ENCODE peak calls at places on chromosomes 12 and 14, in five cellular contexts. One of them, this sample, is unnamed.

GRCh38 chr12:65526311-65526710 is 247.8 kb downstream of the MSRB3 start:
- DNase-seq in endothelial cell of umbilical vein: no peak
- DNase-seq in sigmoid colon: no peak
- DNase-seq in prostate gland: no peak
- DNase-seq in K562: no peak
- DNase-seq in this sample: no peak

GRCh38 chr12:116693259-116694227 is 44.3 kb downstream of the SPRING1 start:
- DNase-seq in sigmoid colon: no peak
- DNase-seq in prostate gland: no peak
- DNase-seq in endothelial cell of umbilical vein: no peak
- DNase-seq in K562: peak; percentile 20
- DNase-seq in this sample: peak; percentile 61

GRCh38 chr12:130075497-130076076 is 86.7 kb upstream of the FZD10 start:
- DNase-seq in prostate gland: no peak
- DNase-seq in K562: no peak
- DNase-seq in endothelial cell of umbilical vein: no peak
- DNase-seq in sigmoid colon: no peak
- DNase-seq in this sample: no peak

GRCh38 chr12:103840399-103840880 is 594 bp downstream of the NT5DC3 start:
- DNase-seq in endothelial cell of umbilical vein: peak; percentile 14
- DNase-seq in K562: peak; percentile 40
- DNase-seq in prostate gland: no peak
- DNase-seq in sigmoid colon: no peak
- DNase-seq in this sample: peak; percentile 21

GRCh38 chr14:59919582-59920377 is at the start of gene LRRC9:
- DNase-seq in endothelial cell of umbilical vein: no peak
- DNase-seq in sigmoid colon: no peak
- DNase-seq in prostate gland: peak; percentile 35
- DNase-seq in K562: peak; percentile 17
- DNase-seq in this sample: peak; percentile 14

GRCh38 chr14:34035177-34035933 is 84.5 kb upstream of the EGLN3 start:
- DNase-seq in sigmoid colon: no peak
- DNase-seq in prostate gland: peak; percentile 41
- DNase-seq in endothelial cell of umbilical vein: no peak
- DNase-seq in K562: no peak
- DNase-seq in this sample: peak; percentile 65

GRCh38 chr12:100267603-100268281 is 765 bp downstream of the SCYL2 start:
- DNase-seq in K562: no peak
- DNase-seq in prostate gland: peak; percentile 17
- DNase-seq in endothelial cell of umbilical vein: peak; percentile 51
- DNase-seq in sigmoid colon: no peak
- DNase-seq in this sample: no peak

GRCh38 chr12:1443421-1444141 is 150.8 kb downstream of the FBXL14 start:
- DNase-seq in prostate gland: no peak
- DNase-seq in sigmoid colon: peak; percentile 65
- DNase-seq in endothelial cell of umbilical vein: no peak
- DNase-seq in K562: no peak
- DNase-seq in this sample: no peak

GRCh38 chr14:104794641-104795467 is 694 bp downstream of the AKT1 start:
- DNase-seq in prostate gland: no peak
- DNase-seq in sigmoid colon: no peak
- DNase-seq in endothelial cell of umbilical vein: peak; percentile 30
- DNase-seq in K562: peak; percentile 66
- DNase-seq in this sample: peak; percentile 50

GRCh38 chr12:42759622-42760273 is 170.2 kb upstream of the PRICKLE1 start:
- DNase-seq in endothelial cell of umbilical vein: no peak
- DNase-seq in prostate gland: peak; percentile 76
- DNase-seq in sigmoid colon: peak; percentile 91
- DNase-seq in K562: no peak
- DNase-seq in this sample: peak; percentile 35

GRCh38 chr14:65103150-65103760 is 938 bp upstream of the MAX start:
- DNase-seq in K562: no peak
- DNase-seq in prostate gland: no peak
- DNase-seq in endothelial cell of umbilical vein: no peak
- DNase-seq in sigmoid colon: no peak
- DNase-seq in this sample: no peak

GRCh38 chr12:130086777-130087176 is 75.5 kb upstream of the FZD10 start:
- DNase-seq in prostate gland: no peak
- DNase-seq in sigmoid colon: no peak
- DNase-seq in endothelial cell of umbilical vein: no peak
- DNase-seq in K562: no peak
- DNase-seq in this sample: no peak

GRCh38 chr14:69716483-69717187 is 50.3 kb upstream of the SRSF5 start:
- DNase-seq in K562: no peak
- DNase-seq in prostate gland: no peak
- DNase-seq in sigmoid colon: no peak
- DNase-seq in endothelial cell of umbilical vein: peak; percentile 87
- DNase-seq in this sample: peak; percentile 28

GRCh38 chr12:70709022-70709421 is 71.8 kb upstream of the PTPRB start:
- DNase-seq in endothelial cell of umbilical vein: no peak
- DNase-seq in K562: no peak
- DNase-seq in sigmoid colon: no peak
- DNase-seq in prostate gland: no peak
- DNase-seq in this sample: no peak

GRCh38 chr14:35380794-35381193 is 23.8 kb downstream of the NFKBIA start:
- DNase-seq in prostate gland: no peak
- DNase-seq in endothelial cell of umbilical vein: no peak
- DNase-seq in sigmoid colon: no peak
- DNase-seq in K562: no peak
- DNase-seq in this sample: peak; percentile 78

GRCh38 chr14:55427439-55427838 is 13.0 kb downstream of the TBPL2 start:
- DNase-seq in sigmoid colon: no peak
- DNase-seq in prostate gland: no peak
- DNase-seq in K562: peak; percentile 30
- DNase-seq in endothelial cell of umbilical vein: no peak
- DNase-seq in this sample: no peak

GRCh38 chr12:131904346-131904745 is 9.9 kb downstream of the ULK1 start:
- DNase-seq in sigmoid colon: no peak
- DNase-seq in prostate gland: no peak
- DNase-seq in endothelial cell of umbilical vein: no peak
- DNase-seq in K562: no peak
- DNase-seq in this sample: no peak

GRCh38 chr12:70246580-70246979 is 3.3 kb downstream of the CNOT2 start:
- DNase-seq in endothelial cell of umbilical vein: no peak
- DNase-seq in K562: no peak
- DNase-seq in prostate gland: no peak
- DNase-seq in sigmoid colon: no peak
- DNase-seq in this sample: no peak

GRCh38 chr12:95634622-95635621 is 83.6 kb upstream of the USP44 start:
- DNase-seq in K562: no peak
- DNase-seq in sigmoid colon: no peak
- DNase-seq in prostate gland: no peak
- DNase-seq in endothelial cell of umbilical vein: peak; percentile 100
- DNase-seq in this sample: peak; percentile 80

GRCh38 chr14:103568952-103569351 is 6.2 kb downstream of the COA8 start:
- DNase-seq in prostate gland: no peak
- DNase-seq in sigmoid colon: no peak
- DNase-seq in endothelial cell of umbilical vein: peak; percentile 63
- DNase-seq in K562: no peak
- DNase-seq in this sample: no peak

GRCh38 chr14:104885973-104886689 is 21.1 kb downstream of the CEP170B start:
- DNase-seq in K562: no peak
- DNase-seq in endothelial cell of umbilical vein: no peak
- DNase-seq in sigmoid colon: no peak
- DNase-seq in prostate gland: no peak
- DNase-seq in this sample: peak; percentile 7

GRCh38 chr12:93813972-93814821 is 137.0 kb downstream of the CRADD start:
- DNase-seq in prostate gland: peak; percentile 93
- DNase-seq in sigmoid colon: peak; percentile 97
- DNase-seq in endothelial cell of umbilical vein: peak; percentile 74
- DNase-seq in K562: peak; percentile 13
- DNase-seq in this sample: peak; percentile 59

GRCh38 chr12:2051700-2052625 is 824 bp upstream of the CACNA1C start:
- DNase-seq in K562: no peak
- DNase-seq in prostate gland: no peak
- DNase-seq in sigmoid colon: no peak
- DNase-seq in endothelial cell of umbilical vein: no peak
- DNase-seq in this sample: no peak

GRCh38 chr14:24952851-24953666 is 96.9 kb downstream of the STXBP6 start:
- DNase-seq in K562: no peak
- DNase-seq in sigmoid colon: no peak
- DNase-seq in prostate gland: no peak
- DNase-seq in endothelial cell of umbilical vein: no peak
- DNase-seq in this sample: no peak

GRCh38 chr12:111024205-111024794 is 103.9 kb upstream of the MYL2 start:
- DNase-seq in sigmoid colon: peak; percentile 71
- DNase-seq in prostate gland: peak; percentile 68
- DNase-seq in K562: peak; percentile 78
- DNase-seq in endothelial cell of umbilical vein: peak; percentile 30
- DNase-seq in this sample: peak; percentile 48

GRCh38 chr12:38880288-38880687 is 25.1 kb downstream of the CPNE8 start:
- DNase-seq in K562: no peak
- DNase-seq in prostate gland: no peak
- DNase-seq in endothelial cell of umbilical vein: no peak
- DNase-seq in sigmoid colon: no peak
- DNase-seq in this sample: no peak

GRCh38 chr12:127165567-127166392 is 1101.2 kb upstream of the TMEM132C start:
- DNase-seq in endothelial cell of umbilical vein: no peak
- DNase-seq in K562: peak; percentile 91
- DNase-seq in sigmoid colon: peak; percentile 77
- DNase-seq in prostate gland: peak; percentile 70
- DNase-seq in this sample: peak; percentile 88
- TF ChIP-seq POLR2AphosphoS5 in endothelial cell of umbilical vein: no peak
- TF ChIP-seq POLR2AphosphoS5 in K562: no peak
- TF ChIP-seq POLR2AphosphoS5 in sigmoid colon: peak; percentile 26
- TF ChIP-seq POLR2AphosphoS5 in prostate gland: no peak
- TF ChIP-seq POLR2AphosphoS5 in this sample: peak; percentile 30

GRCh38 chr12:55707841-55708694 is at the start of gene ITGA7:
- DNase-seq in prostate gland: peak; percentile 39
- DNase-seq in endothelial cell of umbilical vein: no peak
- DNase-seq in sigmoid colon: peak; percentile 92
- DNase-seq in K562: peak; percentile 86
- DNase-seq in this sample: peak; percentile 75
- H3K27ac ChIP-seq in prostate gland: peak within 1 kb of the TSS; percentile 65
- H3K27ac ChIP-seq in endothelial cell of umbilical vein: no peak within 1 kb of the TSS
- H3K27ac ChIP-seq in sigmoid colon: peak within 1 kb of the TSS; percentile 100
- H3K27ac ChIP-seq in K562: no peak within 1 kb of the TSS
- H3K27ac ChIP-seq in this sample: peak within 1 kb of the TSS; percentile 84

DNA sequence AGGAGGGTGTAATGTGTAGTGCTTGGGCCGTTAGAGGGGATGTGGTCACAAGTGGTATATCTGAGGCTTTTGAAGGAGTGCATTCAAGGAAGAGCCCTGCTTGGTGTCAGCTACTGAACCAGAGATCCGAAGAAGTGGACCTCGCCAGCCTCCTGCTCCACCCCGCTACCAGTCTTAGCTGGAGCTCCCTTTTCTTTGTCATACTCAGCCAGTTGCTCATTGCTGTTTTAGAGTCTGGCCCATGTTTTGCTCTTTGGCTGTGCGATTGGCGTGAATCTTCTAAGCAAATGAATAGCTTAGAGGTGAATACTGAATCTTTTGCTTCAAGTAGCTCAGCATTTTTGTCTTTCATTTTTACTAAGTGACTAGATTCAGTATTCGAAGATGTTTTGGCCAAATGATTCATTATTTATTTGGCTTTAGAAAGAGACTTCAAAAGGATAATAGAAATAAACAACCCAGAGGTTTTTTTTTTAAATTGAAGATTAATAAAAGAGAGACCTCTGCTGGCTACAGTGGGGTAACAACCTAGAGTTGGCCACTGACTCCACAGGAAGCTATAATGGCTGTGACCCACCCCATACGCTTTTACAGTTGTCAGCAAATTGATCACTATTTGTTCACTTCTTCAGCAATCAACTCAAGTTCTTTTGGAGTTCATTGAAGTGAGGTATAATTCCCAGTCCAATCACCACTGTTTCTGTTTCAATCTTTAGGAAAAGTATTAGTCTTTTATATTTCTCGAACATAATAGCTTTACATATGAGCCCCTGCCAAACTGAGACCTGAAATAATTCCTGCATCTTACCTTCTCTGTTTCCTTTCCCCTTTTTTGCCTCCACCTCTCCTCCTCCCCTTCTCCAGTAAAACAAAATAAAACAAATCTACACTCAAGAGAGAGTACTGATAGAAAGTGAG is 19.9 kb downstream of the CDKN1B start:
- DNase-seq in sigmoid colon: no peak
- DNase-seq in prostate gland: no peak
- DNase-seq in endothelial cell of umbilical vein: peak; percentile 67
- DNase-seq in K562: peak; percentile 43
- DNase-seq in this sample: peak; percentile 46
- TF ChIP-seq POLR2AphosphoS5 in sigmoid colon: peak; percentile 11
- TF ChIP-seq POLR2AphosphoS5 in prostate gland: no peak
- TF ChIP-seq POLR2AphosphoS5 in endothelial cell of umbilical vein: no peak
- TF ChIP-seq POLR2AphosphoS5 in K562: no peak
- TF ChIP-seq POLR2AphosphoS5 in this sample: no peak

GRCh38 chr14:53192023-53192422 is 38.9 kb upstream of the DDHD1 start:
- DNase-seq in K562: no peak
- DNase-seq in endothelial cell of umbilical vein: no peak
- DNase-seq in prostate gland: no peak
- DNase-seq in sigmoid colon: no peak
- DNase-seq in this sample: no peak
- H3K27ac ChIP-seq in K562: no peak overlapping the region
- H3K27ac ChIP-seq in endothelial cell of umbilical vein: no peak overlapping the region
- H3K27ac ChIP-seq in prostate gland: no peak overlapping the region
- H3K27ac ChIP-seq in sigmoid colon: no peak overlapping the region
- H3K27ac ChIP-seq in this sample: no peak overlapping the region

DNA sequence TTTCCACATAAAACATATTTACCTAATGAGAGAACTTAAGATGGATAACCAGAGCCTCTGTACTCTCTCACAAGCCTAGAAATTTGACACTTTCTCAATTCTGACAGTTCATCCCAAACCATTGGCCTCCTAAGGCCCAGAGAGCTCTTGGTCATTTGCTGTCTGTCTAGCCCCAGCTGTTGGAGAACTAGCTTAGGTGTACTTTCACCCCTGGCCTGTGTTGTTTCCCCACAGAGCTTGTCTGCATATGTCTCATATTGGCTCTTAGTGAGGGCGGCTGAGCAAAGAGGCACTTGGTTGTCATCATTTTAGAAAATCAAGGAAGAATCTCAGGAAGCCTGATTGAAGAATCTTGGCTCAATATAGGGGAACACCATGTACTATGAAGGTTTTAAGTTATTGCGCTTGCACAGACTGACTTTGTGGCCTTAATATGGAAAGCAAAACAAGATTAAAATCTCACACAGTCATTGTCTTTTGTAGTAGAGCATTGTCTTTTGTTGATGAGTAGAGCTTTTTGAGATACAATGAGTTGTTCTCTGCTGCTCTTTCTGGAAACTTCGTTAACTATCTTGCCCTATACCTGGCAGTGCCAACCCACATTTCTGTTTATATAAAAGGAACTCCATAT is 324.6 kb downstream of the RAD51B start:
- DNase-seq in endothelial cell of umbilical vein: peak; percentile 32
- DNase-seq in prostate gland: peak; percentile 47
- DNase-seq in K562: no peak
- DNase-seq in sigmoid colon: peak; percentile 93
- DNase-seq in this sample: peak; percentile 31
- TF ChIP-seq POLR2AphosphoS5 in endothelial cell of umbilical vein: no peak
- TF ChIP-seq POLR2AphosphoS5 in prostate gland: peak; percentile 90
- TF ChIP-seq POLR2AphosphoS5 in K562: no peak
- TF ChIP-seq POLR2AphosphoS5 in sigmoid colon: peak; percentile 92
- TF ChIP-seq POLR2AphosphoS5 in this sample: peak; percentile 85

This sample was measured in transverse colon.